ENCODE peak calls at places on chromosomes 5 and 9, in seven cellular contexts. K is CD8-positive, alpha-beta memory T cell; P is CD4-positive, alpha-beta memory T cell; X is HepG2; N is osteoblast; M is tibial nerve; E is GM23248. D is an unnamed sample. For H3K4me1, the result is how much of the 10 kb centered on the place peaks cover.

GRCh38 chr5:56039985-56040384 is 45.2 kb upstream of the IL6ST start:
- DNase-seq in P (no peak), K (no peak), X (no peak), M (no peak), N (peak), E (peak), D (no peak)

GRCh38 chr5:7773178-7773577 is 77.8 kb downstream of the CFAP90 start:
- DNase-seq in M (no peak), P (no peak), X (no peak), N (no peak), K (no peak), E (no peak), D (no peak)

GRCh38 chr9:16469184-16469583 is 401.3 kb downstream of the BNC2 start:
- DNase-seq in N (no peak), X (no peak), E (no peak), K (no peak), P (no peak), M (no peak), D (no peak)

GRCh38 chr9:124214596-124215550 is 42.9 kb upstream of the NEK6 start:
- DNase-seq in K (no peak), P (no peak), N (no peak), X (no peak), E (no peak), M (no peak), D (peak)

GRCh38 chr9:117344892-117345660 is 69.8 kb downstream of the ASTN2 start:
- DNase-seq in E (no peak), M (no peak), N (no peak), X (no peak), P (no peak), K (no peak), D (no peak)

GRCh38 chr9:69385474-69386091 is 60.6 kb downstream of the ENTREP1 start:
- DNase-seq in K (no peak), X (no peak), N (no peak), E (no peak), P (no peak), M (no peak), D (no peak)

GRCh38 chr9:13900449-13900848 is 413.5 kb downstream of the NFIB start:
- DNase-seq in P (no peak), E (no peak), X (no peak), N (no peak), M (no peak), K (no peak), D (no peak)

GRCh38 chr5:61949054-61949679 is 356.8 kb upstream of the KIF2A start:
- DNase-seq in N (no peak), P (no peak), K (no peak), E (no peak), M (no peak), X (no peak), D (no peak)

GRCh38 chr5:138441221-138441620 is 2.4 kb downstream of the REEP2 start:
- DNase-seq in N (no peak), X (no peak), E (no peak), M (no peak), K (no peak), P (no peak), D (no peak)

GRCh38 chr5:175321927-175322532 is 122.0 kb downstream of the DRD1 start:
- DNase-seq in X (peak), K (no peak), E (peak), P (peak), M (no peak), N (no peak), D (no peak)

GRCh38 chr5:126544087-126544740 is 50.8 kb downstream of the ALDH7A1 start:
- DNase-seq in N (peak), P (peak), K (no peak), X (peak), E (peak), M (no peak), D (no peak)

GRCh38 chr9:81562221-81563019 is 126.9 kb downstream of the TLE1 start:
- DNase-seq in E (peak), K (no peak), P (no peak), M (no peak), N (no peak), X (peak), D (no peak)

GRCh38 chr9:36345103-36345846 is 54.8 kb downstream of the RNF38 start:
- DNase-seq in M (no peak), X (no peak), E (no peak), K (no peak), N (no peak), P (no peak), D (no peak)

GRCh38 chr5:88743231-88743879 is 139.6 kb downstream of the MEF2C start:
- DNase-seq in M (no peak), P (no peak), X (no peak), K (no peak), N (peak), E (peak), D (no peak)

GRCh38 chr5:34923694-34924461 is 5.5 kb upstream of the DNAJC21 start:
- DNase-seq in K (no peak), P (no peak), X (no peak), N (peak), M (no peak), E (peak), D (no peak)

GRCh38 chr9:759983-760715 is 81.3 kb upstream of the DMRT1 start:
- DNase-seq in M (no peak), K (no peak), X (no peak), E (no peak), P (no peak), N (no peak), D (peak)

GRCh38 chr5:15993334-15993733 is 186.3 kb downstream of the MARCHF11 start:
- DNase-seq in P (no peak), E (peak), N (peak), M (no peak), X (no peak), K (no peak), D (no peak)

GRCh38 chr9:4508246-4508906 is 18.1 kb downstream of the SLC1A1 start:
- DNase-seq in E (peak), K (no peak), P (no peak), X (no peak), N (no peak), M (no peak), D (no peak)

GRCh38 chr5:38576442-38576841 is 20.0 kb upstream of the LIFR start:
- DNase-seq in X (no peak), E (peak), P (no peak), N (no peak), M (no peak), K (no peak), D (no peak)

GRCh38 chr5:55319481-55319880 is 11.7 kb downstream of the MTREX start:
- DNase-seq in N (no peak), E (no peak), P (no peak), M (no peak), X (no peak), K (no peak), D (no peak)

GRCh38 chr9:36818242-36818938 is 215.7 kb downstream of the PAX5 start:
- DNase-seq in P (no peak), E (peak), N (peak), M (no peak), K (no peak), X (no peak), D (no peak)

GRCh38 chr9:15244001-15244441 is 63.0 kb downstream of the TTC39B start:
- DNase-seq in N (no peak), E (peak), K (no peak), M (no peak), X (no peak), P (no peak), D (no peak)

GRCh38 chr5:113495402-113495801 is 7.1 kb upstream of the MCC start:
- DNase-seq in M (no peak), K (no peak), N (no peak), E (peak), X (no peak), P (no peak), D (no peak)

GRCh38 chr9:99037768-99038167 is 67.1 kb upstream of the TGFBR1 start:
- DNase-seq in M (no peak), X (no peak), E (peak), N (no peak), K (no peak), P (no peak), D (no peak)

GRCh38 chr5:132272341-132273210 is 15.1 kb downstream of the PDLIM4 start:
- DNase-seq in M (peak), N (peak), E (peak), P (peak), X (peak), K (peak), D (peak)

GRCh38 chr5:21711854-21712752 is 1141.0 kb downstream of the CDH12 start:
- DNase-seq in N (no peak), P (peak), E (peak), M (no peak), K (no peak), X (no peak), D (no peak)

GRCh38 chr9:92964981-92965758 is 17.8 kb downstream of the FGD3 start:
- DNase-seq in N (peak), M (no peak), P (peak), E (no peak), X (no peak), K (no peak), D (peak)

GRCh38 chr5:52560366-52560765 is 227.3 kb upstream of the ITGA1 start:
- DNase-seq in N (no peak), P (peak), E (peak), M (no peak), X (no peak), K (no peak), D (no peak)

GRCh38 chr9:124037790-124038189 is 26.2 kb downstream of the LHX2 start:
- DNase-seq in M (no peak), P (no peak), E (no peak), K (no peak), N (peak), X (no peak), D (no peak)

GRCh38 chr9:136629001-136629878 is 33.5 kb upstream of the EGFL7 start:
- DNase-seq in E (no peak), M (no peak), P (no peak), K (no peak), N (no peak), X (no peak), D (no peak)

GRCh38 chr5:176994460-176995121 is 12.0 kb downstream of the UIMC1 start:
- DNase-seq in M (no peak), P (no peak), E (no peak), N (peak), K (no peak), X (peak), D (peak)

GRCh38 chr5:156411131-156411727 is 84.3 kb downstream of the SGCD start:
- DNase-seq in M (no peak), X (no peak), P (no peak), E (peak), N (peak), K (no peak), D (no peak)

GRCh38 chr5:142184939-142185526 is 76.5 kb downstream of the NDFIP1 start:
- DNase-seq in N (peak), E (peak), M (no peak), K (no peak), X (no peak), P (no peak), D (no peak)

GRCh38 chr5:74327339-74327685 is 313.2 kb downstream of the ENC1 start:
- DNase-seq in M (no peak), E (peak), P (no peak), X (no peak), K (no peak), N (no peak), D (no peak)

GRCh38 chr9:34576943-34577634 is 12.4 kb downstream of the CNTFR start:
- DNase-seq in K (no peak), E (no peak), M (no peak), X (no peak), N (no peak), P (no peak), D (no peak)

GRCh38 chr9:98536542-98537173 is 172.1 kb downstream of the GABBR2 start:
- DNase-seq in M (no peak), P (no peak), E (no peak), N (no peak), K (no peak), X (peak), D (no peak)

GRCh38 chr5:143557061-143557818 is 153.8 kb upstream of the NR3C1 start:
- DNase-seq in E (peak), P (no peak), M (no peak), N (no peak), X (no peak), K (no peak), D (no peak)

GRCh38 chr5:143554194-143554717 is 150.8 kb upstream of the NR3C1 start:
- DNase-seq in N (peak), E (peak), X (no peak), K (no peak), M (no peak), P (no peak), D (no peak)

GRCh38 chr5:143552680-143553079 is 149.2 kb upstream of the NR3C1 start:
- DNase-seq in K (no peak), P (no peak), M (no peak), E (no peak), X (no peak), N (no peak), D (no peak)

GRCh38 chr5:143557992-143558506 is 154.6 kb upstream of the NR3C1 start:
- DNase-seq in M (no peak), P (no peak), E (no peak), N (no peak), K (no peak), X (no peak), D (no peak)

DNA sequence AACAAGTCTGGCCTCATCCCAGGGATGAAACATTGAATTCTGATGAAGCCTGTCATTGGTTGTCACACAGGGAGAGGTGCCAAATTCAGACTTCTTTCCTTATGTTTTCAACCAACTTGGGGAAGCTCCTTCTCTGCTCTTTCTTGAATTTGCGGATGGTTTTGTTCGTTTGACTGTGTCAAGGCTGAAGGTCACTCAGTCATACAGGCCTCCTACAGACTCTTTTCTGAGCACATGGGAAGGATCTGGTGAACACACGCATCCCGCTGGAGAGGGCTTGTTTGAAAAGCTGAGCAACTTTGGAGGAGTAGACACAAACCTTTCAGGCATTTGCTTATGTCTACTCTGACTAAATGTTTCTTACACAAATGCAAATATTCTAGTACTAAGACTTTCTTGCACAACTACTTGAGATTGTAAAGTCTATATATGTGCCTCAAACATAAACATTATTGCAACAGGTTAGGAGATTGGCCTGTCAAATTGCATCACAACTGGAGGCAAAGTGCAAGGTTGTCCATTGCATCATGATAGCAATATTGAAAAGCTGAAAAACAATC is 151.5 kb upstream of the NR3C1 start:
- DNase-seq in M (no peak), E (peak), K (no peak), X (peak), P (no peak), N (peak), D (no peak)
- H3K4me1 ChIP-seq in M (under half), E (half or more), K (under half), X (half or more), P (under half), N (half or more), D (under half)

GRCh38 chr5:180821538-180821937 is 18.9 kb upstream of the MGAT1 start:
- DNase-seq in K (no peak), E (no peak), X (no peak), N (no peak), M (no peak), P (no peak), D (no peak)
- H3K4me1 ChIP-seq in K (under half), E (under half), X (under half), N (under half), M (under half), P (under half), D (under half)

GRCh38 chr5:135392256-135392655 is 6.8 kb downstream of the MACROH2A1 start:
- DNase-seq in M (no peak), X (no peak), K (no peak), P (no peak), N (peak), E (peak), D (no peak)
- H3K4me1 ChIP-seq in M (under half), X (half or more), K (half or more), P (half or more), N (half or more), E (half or more), D (under half)

GRCh38 chr9:104843644-104844226 is 79.8 kb downstream of the NIPSNAP3B start:
- DNase-seq in K (no peak), E (no peak), P (no peak), N (no peak), X (no peak), M (no peak), D (no peak)

GRCh38 chr9:104844710-104845109 is 80.8 kb downstream of the NIPSNAP3B start:
- DNase-seq in K (no peak), X (no peak), N (no peak), M (no peak), E (no peak), P (no peak), D (no peak)

GRCh38 chr9:104851521-104851920 is 76.4 kb downstream of the ABCA1 start:
- DNase-seq in X (no peak), M (no peak), P (no peak), N (no peak), E (no peak), K (no peak), D (no peak)

GRCh38 chr9:104850771-104851170 is 77.2 kb downstream of the ABCA1 start:
- DNase-seq in K (no peak), P (no peak), X (no peak), E (peak), M (no peak), N (no peak), D (no peak)

GRCh38 chr9:104849023-104849422 is 78.9 kb downstream of the ABCA1 start:
- DNase-seq in E (no peak), M (no peak), X (no peak), K (no peak), N (no peak), P (no peak), D (no peak)
- H3K4me1 ChIP-seq in E (under half), M (under half), X (under half), K (under half), N (under half), P (under half), D (under half)